ENCODE peak calls at places on chromosomes 5 and 9, in seven cellular contexts. L, M, X, Q, V, O and U are unnamed samples.
A peak's percentile ranks its signal among the peaks of the same experiment; 100 is the strongest.

GRCh38 chr9:130298663-130299279 is 33.2 kb downstream of the HMCN2 start:
- DNase-seq in L (no peak), M (peak; percentile 27), X (peak; percentile 33), Q (no peak), V (no peak), O (no peak), U (peak; percentile 44)

GRCh38 chr5:6087576-6087975 is 290.8 kb downstream of the MED10 start:
- DNase-seq in L (no peak), M (no peak), X (no peak), Q (no peak), V (no peak), O (no peak), U (no peak)

GRCh38 chr9:133125706-133126696 is 5.0 kb upstream of the RALGDS start:
- DNase-seq in L (no peak), M (peak; percentile 82), X (peak; percentile 75), Q (peak; percentile 53), V (peak; percentile 61), O (no peak), U (no peak)

GRCh38 chr5:14064841-14065240 is 78.3 kb upstream of the TRIO start:
- DNase-seq in L (peak; percentile 65), M (no peak), X (no peak), Q (no peak), V (no peak), O (no peak), U (no peak)

GRCh38 chr5:77937015-77937908 is 161.1 kb upstream of the TBCA start:
- DNase-seq in L (no peak), M (no peak), X (no peak), Q (no peak), V (peak; percentile 6), O (no peak), U (no peak)

GRCh38 chr9:129685220-129685932 is 19.9 kb downstream of the PRRX2 start:
- DNase-seq in L (peak; percentile 49), M (no peak), X (peak; percentile 91), Q (no peak), V (no peak), O (peak; percentile 84), U (no peak)

GRCh38 chr9:112971415-112971814 is 40.6 kb downstream of the ZNF883 start:
- DNase-seq in L (no peak), M (no peak), X (peak; percentile 53), Q (no peak), V (peak; percentile 1), O (no peak), U (peak; percentile 13)

GRCh38 chr5:35430381-35431162 is 187.1 kb upstream of the SPEF2 start:
- DNase-seq in L (no peak), M (no peak), X (no peak), Q (no peak), V (no peak), O (no peak), U (no peak)

GRCh38 chr9:38294130-38294529 is 98.4 kb upstream of the ALDH1B1 start:
- DNase-seq in L (no peak), M (no peak), X (no peak), Q (no peak), V (no peak), O (no peak), U (no peak)

GRCh38 chr5:132797651-132798050 is 15.5 kb upstream of the SOWAHA start:
- DNase-seq in L (no peak), M (no peak), X (no peak), Q (no peak), V (no peak), O (no peak), U (no peak)

GRCh38 chr9:30574355-30575151 is 1809.9 kb upstream of the ACO1 start:
- DNase-seq in L (no peak), M (peak; percentile 57), X (no peak), Q (no peak), V (no peak), O (no peak), U (no peak)

GRCh38 chr9:81519816-81520215 is 169.5 kb downstream of the TLE1 start:
- DNase-seq in L (no peak), M (no peak), X (no peak), Q (no peak), V (no peak), O (no peak), U (no peak)

GRCh38 chr9:122127396-122127798 is 32.2 kb downstream of the NDUFA8 start:
- DNase-seq in L (no peak), M (no peak), X (peak; percentile 28), Q (no peak), V (no peak), O (no peak), U (no peak)

GRCh38 chr5:142748568-142749249 is 21.5 kb upstream of the ARHGAP26 start:
- DNase-seq in L (no peak), M (no peak), X (no peak), Q (no peak), V (peak; percentile 56), O (no peak), U (peak; percentile 23)

GRCh38 chr5:50702615-50703325 is 36.3 kb downstream of the PARP8 start:
- DNase-seq in L (no peak), M (no peak), X (no peak), Q (no peak), V (peak; percentile 57), O (no peak), U (no peak)

GRCh38 chr5:132046915-132047314 is 13.5 kb upstream of the IL3 start:
- DNase-seq in L (no peak), M (peak; percentile 25), X (no peak), Q (no peak), V (no peak), O (no peak), U (no peak)

GRCh38 chr5:169751490-169751889 is 114.4 kb downstream of the DOCK2 start:
- DNase-seq in L (no peak), M (no peak), X (no peak), Q (no peak), V (no peak), O (no peak), U (no peak)

GRCh38 chr5:1312993-1313833 is 18.3 kb upstream of the TERT start:
- DNase-seq in L (no peak), M (peak; percentile 53), X (no peak), Q (no peak), V (peak; percentile 84), O (no peak), U (no peak)

GRCh38 chr9:69542048-69542447 is 130.1 kb downstream of the APBA1 start:
- DNase-seq in L (no peak), M (no peak), X (no peak), Q (no peak), V (no peak), O (no peak), U (no peak)

GRCh38 chr9:69548676-69549075 is 123.5 kb downstream of the APBA1 start:
- DNase-seq in L (no peak), M (no peak), X (no peak), Q (no peak), V (no peak), O (no peak), U (no peak)

GRCh38 chr9:69546265-69546664 is 125.9 kb downstream of the APBA1 start:
- DNase-seq in L (no peak), M (no peak), X (peak; percentile 36), Q (peak; percentile 8), V (no peak), O (no peak), U (no peak)

GRCh38 chr9:69542942-69543704 is 129.0 kb downstream of the APBA1 start:
- DNase-seq in L (no peak), M (no peak), X (peak; percentile 4), Q (no peak), V (no peak), O (no peak), U (no peak)
- H3K4me3 ChIP-seq in L (no peak overlapping the region), M (no peak overlapping the region), X (no peak overlapping the region), Q (no peak overlapping the region), V (no peak overlapping the region), O (no peak overlapping the region), U (no peak overlapping the region)

GRCh38 chr9:86943871-86944240 is 3.5 kb downstream of the GAS1 start:
- DNase-seq in L (no peak), M (no peak), X (no peak), Q (no peak), V (no peak), O (no peak), U (no peak)

GRCh38 chr9:86941196-86941595 is 6.1 kb downstream of the GAS1 start:
- DNase-seq in L (no peak), M (no peak), X (no peak), Q (no peak), V (no peak), O (no peak), U (no peak)

GRCh38 chr9:86944974-86945867 is 2.1 kb downstream of the GAS1 start:
- DNase-seq in L (no peak), M (peak; percentile 75), X (peak; percentile 64), Q (peak; percentile 39), V (no peak), O (no peak), U (no peak)

GRCh38 chr9:86942352-86943222 is 4.7 kb downstream of the GAS1 start:
- DNase-seq in L (no peak), M (no peak), X (no peak), Q (no peak), V (no peak), O (no peak), U (no peak)

DNA sequence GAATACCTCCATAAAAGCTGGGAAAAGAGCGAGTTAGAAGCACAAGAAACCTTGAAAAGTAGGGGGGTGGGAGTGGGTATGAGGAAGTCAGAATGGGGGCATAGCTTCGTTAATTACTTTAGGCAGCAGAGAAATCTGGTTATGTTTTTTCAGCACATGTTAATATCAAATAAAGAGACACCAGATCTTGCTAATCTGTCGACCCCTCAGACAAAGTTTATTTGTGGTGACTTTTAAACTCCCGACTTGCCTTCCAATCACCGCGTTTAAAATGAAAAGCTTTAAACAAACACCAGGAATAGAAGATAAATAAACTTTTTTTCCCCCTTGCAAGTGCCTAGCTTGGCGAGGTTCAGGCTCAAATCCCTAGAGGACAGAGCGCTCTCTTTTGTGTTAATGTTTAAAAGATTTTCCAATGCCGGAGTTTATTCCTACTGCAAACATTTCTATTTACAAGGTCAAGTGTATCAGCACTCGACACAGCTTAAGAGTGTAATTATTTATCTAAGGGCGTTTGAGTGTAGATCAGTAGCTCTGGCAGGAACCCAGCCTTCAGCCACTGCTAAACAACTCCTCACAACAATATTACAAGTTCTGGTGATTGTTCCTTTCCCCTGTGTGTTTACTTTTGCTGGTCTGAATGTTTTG is 4.0 kb downstream of the GAS1 start:
- DNase-seq in L (no peak), M (no peak), X (peak; percentile 21), Q (peak; percentile 51), V (no peak), O (no peak), U (no peak)
- H3K4me3 ChIP-seq in L (no peak overlapping the region), M (no peak overlapping the region), X (peak overlapping the region; percentile 80), Q (no peak overlapping the region), V (no peak overlapping the region), O (no peak overlapping the region), U (no peak overlapping the region)

GRCh38 chr5:172004824-172005237 is 1.6 kb downstream of the FBXW11 start:
- DNase-seq in L (no peak), M (no peak), X (peak; percentile 64), Q (no peak), V (peak; percentile 60), O (no peak), U (peak; percentile 36)
- H3K4me3 ChIP-seq in L (peak overlapping the region; percentile 65), M (peak overlapping the region; percentile 93), X (peak overlapping the region; percentile 92), Q (peak overlapping the region; percentile 69), V (peak overlapping the region; percentile 89), O (peak overlapping the region; percentile 93), U (peak overlapping the region; percentile 93)

DNA sequence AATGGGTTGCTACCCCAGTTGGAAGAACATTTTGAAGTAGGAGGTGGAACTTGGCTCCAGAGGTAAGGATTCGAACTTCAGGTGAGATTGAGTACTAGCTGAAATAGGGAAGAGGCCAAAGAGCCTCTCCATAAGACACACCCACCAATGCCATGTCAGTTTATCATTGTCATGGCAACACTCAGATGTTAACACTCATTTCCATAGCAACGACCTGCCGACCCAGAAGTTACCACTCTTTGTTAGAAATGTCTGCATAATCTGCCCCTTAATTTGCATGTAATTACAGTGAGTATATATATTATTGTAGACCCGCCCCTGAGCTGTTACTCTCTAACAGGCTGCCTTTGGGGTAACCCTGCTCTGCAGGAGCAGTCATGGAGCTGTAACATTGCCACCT is 10.3 kb upstream of the NTRK2 start:
- DNase-seq in L (no peak), M (no peak), X (no peak), Q (no peak), V (no peak), O (no peak), U (no peak)
- H3K4me3 ChIP-seq in L (no peak overlapping the region), M (no peak overlapping the region), X (no peak overlapping the region), Q (no peak overlapping the region), V (no peak overlapping the region), O (no peak overlapping the region), U (no peak overlapping the region)